ENCODE peak calls at places on chromosomes 5 and 9, in nine cellular contexts. A is T-helper 2 cell, I is SK-MEL-5, B is AG20443, V is GM04504, L is GM12891, J is left cardiac atrium, U is mesendoderm, Y is type B pancreatic cell. N is an unnamed sample.

GRCh38 chr5:84436866-84437265 is 52.2 kb upstream of the EDIL3 start:
- DNase-seq in A (no peak), I (no peak), B (no peak), V (no peak), L (no peak), J (no peak), U (no peak), Y (no peak), N (peak; percentile 55)

GRCh38 chr5:153467546-153467945 is 22.9 kb upstream of the GRIA1 start:
- DNase-seq in A (no peak), I (no peak), B (no peak), V (no peak), L (no peak), J (no peak), U (no peak), Y (no peak), N (no peak)

GRCh38 chr5:72394688-72395087 is 74.5 kb downstream of the PTCD2 start:
- DNase-seq in A (no peak), I (peak; percentile 54), B (no peak), V (no peak), L (no peak), J (no peak), U (peak; percentile 42), Y (no peak), N (no peak)

GRCh38 chr9:123562844-123563346 is 206.9 kb downstream of the CRB2 start:
- DNase-seq in A (no peak), I (peak; percentile 24), B (peak; percentile 87), V (peak; percentile 87), L (peak; percentile 23), J (no peak), U (peak; percentile 18), Y (no peak), N (peak; percentile 90)

GRCh38 chr9:133787749-133788015 is 49.5 kb upstream of the SARDH start:
- DNase-seq in A (no peak), I (peak; percentile 44), B (peak; percentile 77), V (no peak), L (peak; percentile 97), J (no peak), U (peak; percentile 57), Y (no peak), N (peak; percentile 74)

GRCh38 chr5:103367722-103368121 is 109.2 kb downstream of the MACIR start:
- DNase-seq in A (no peak), I (no peak), B (no peak), V (no peak), L (no peak), J (no peak), U (no peak), Y (no peak), N (no peak)

GRCh38 chr9:24090566-24090965 is 264.5 kb upstream of the ELAVL2 start:
- DNase-seq in A (no peak), I (no peak), B (no peak), V (no peak), L (no peak), J (no peak), U (peak; percentile 1), Y (no peak), N (no peak)

GRCh38 chr5:36724429-36725332 is 118.3 kb downstream of the SLC1A3 start:
- DNase-seq in A (no peak), I (peak; percentile 43), B (no peak), V (no peak), L (peak; percentile 68), J (peak; percentile 34), U (peak; percentile 56), Y (no peak), N (no peak)